ENCODE peak calls at places on chromosomes 4 and X, in six cellular contexts. C is dermis microvascular lymphatic vessel endothelial cell; D is naive thymus-derived CD8-positive, alpha-beta T cell; P is lower leg skin; I is CD8-positive, alpha-beta memory T cell; Q is dorsolateral prefrontal cortex. Z is an unnamed sample.
A peak's percentile ranks its signal among the peaks of the same experiment; 100 is the strongest.

GRCh38 chr4:94721310-94721709 is 36.4 kb upstream of the BMPR1B start:
- DNase-seq in C (no peak), D (no peak), P (no peak), I (no peak), Q (no peak), Z (no peak)

GRCh38 chr4:77861500-77861899 is 1.1 kb upstream of the MRPL1 start:
- DNase-seq in C (no peak), D (no peak), P (no peak), I (no peak), Q (no peak), Z (no peak)

GRCh38 chr4:137370699-137371098 is 161.6 kb downstream of the PCDH18 start:
- DNase-seq in C (no peak), D (no peak), P (no peak), I (no peak), Q (no peak), Z (no peak)

GRCh38 chr4:147928400-147928799 is 196.5 kb downstream of the ARHGAP10 start:
- DNase-seq in C (peak; percentile 55), D (no peak), P (no peak), I (no peak), Q (no peak), Z (no peak)

GRCh38 chr4:152594981-152595916 is 59.4 kb upstream of the FBXW7 start:
- DNase-seq in C (no peak), D (no peak), P (no peak), I (no peak), Q (no peak), Z (no peak)

GRCh38 chr4:2924765-2925301 is 38.4 kb downstream of the NOP14 start:
- DNase-seq in C (no peak), D (no peak), P (peak; percentile 66), I (no peak), Q (peak; percentile 31), Z (peak; percentile 73)

GRCh38 chrX:38018734-38019410 is 12.5 kb downstream of the SYTL5 start:
- DNase-seq in C (no peak), D (no peak), P (no peak), I (no peak), Q (no peak), Z (no peak)

GRCh38 chr4:2220016-2220620 is 21.8 kb downstream of the HAUS3 start:
- DNase-seq in C (peak; percentile 55), D (peak; percentile 68), P (peak; percentile 91), I (peak; percentile 65), Q (peak; percentile 78), Z (peak; percentile 86)

GRCh38 chrX:24294619-24295018 is 19.2 kb downstream of the SUPT20HL2 start:
- DNase-seq in C (no peak), D (no peak), P (no peak), I (no peak), Q (no peak), Z (peak; percentile 84)

GRCh38 chr4:49058306-49058705 is 72.2 kb downstream of the CWH43 start:
- DNase-seq in C (no peak), D (no peak), P (no peak), I (no peak), Q (no peak), Z (no peak)

GRCh38 chr4:25970691-25971427 is 56.8 kb downstream of the SMIM20 start:
- DNase-seq in C (no peak), D (no peak), P (no peak), I (no peak), Q (no peak), Z (no peak)

GRCh38 chrX:68894513-68895338 is 65.9 kb downstream of the EFNB1 start:
- DNase-seq in C (peak; percentile 37), D (no peak), P (peak; percentile 89), I (no peak), Q (peak; percentile 65), Z (peak; percentile 89)

GRCh38 chr4:102687373-102687981 is 73.3 kb downstream of the MANBA start:
- DNase-seq in C (no peak), D (no peak), P (no peak), I (no peak), Q (no peak), Z (no peak)

GRCh38 chr4:113823291-113823659 is 61.7 kb upstream of the CAMK2D start:
- DNase-seq in C (no peak), D (no peak), P (no peak), I (no peak), Q (no peak), Z (no peak)

GRCh38 chr4:84583871-84584373 is 995 bp downstream of the CDS1 start:
- DNase-seq in C (no peak), D (no peak), P (no peak), I (no peak), Q (no peak), Z (no peak)

GRCh38 chr4:55170462-55170861 is 45.1 kb upstream of the KDR start:
- DNase-seq in C (no peak), D (no peak), P (no peak), I (no peak), Q (no peak), Z (no peak)

GRCh38 chr4:166252487-166253402 is 379.7 kb downstream of the TLL1 start:
- DNase-seq in C (peak; percentile 23), D (no peak), P (no peak), I (no peak), Q (no peak), Z (no peak)

Z was measured in posterior vena cava.